ENCODE peak calls at places on chromosome 18, in four cellular contexts. One of them, this sample, is unnamed.
A peak's percentile ranks its signal among the peaks of the same experiment; 100 is the strongest.

GRCh38 chr18:78838183-78838582 is 141.4 kb upstream of the SALL3 start:
- DNase-seq in BJ: no peak
- DNase-seq in NCI-H1092 treated with DMSO at 0.1 percent for 48 hours: no peak
- DNase-seq in activated T-cell treated with anti-CD3 and anti-CD28 coated beads, Interleukin-2, amount 50 U/mL, for 4 hours: no peak
- DNase-seq in this sample: no peak

GRCh38 chr18:8654482-8655451 is 45.5 kb downstream of the RAB12 start:
- DNase-seq in activated T-cell treated with anti-CD3 and anti-CD28 coated beads, Interleukin-2, amount 50 U/mL, for 4 hours: no peak
- DNase-seq in NCI-H1092 treated with DMSO at 0.1 percent for 48 hours: peak; percentile 35
- DNase-seq in BJ: no peak
- DNase-seq in this sample: peak; percentile 33

GRCh38 chr18:25282282-25282681 is 69.7 kb downstream of the ZNF521 start:
- DNase-seq in activated T-cell treated with anti-CD3 and anti-CD28 coated beads, Interleukin-2, amount 50 U/mL, for 4 hours: no peak
- DNase-seq in BJ: no peak
- DNase-seq in NCI-H1092 treated with DMSO at 0.1 percent for 48 hours: no peak
- DNase-seq in this sample: no peak

GRCh38 chr18:78073275-78073674 is 823.6 kb downstream of the GALR1 start:
- DNase-seq in BJ: no peak
- DNase-seq in NCI-H1092 treated with DMSO at 0.1 percent for 48 hours: peak; percentile 26
- DNase-seq in activated T-cell treated with anti-CD3 and anti-CD28 coated beads, Interleukin-2, amount 50 U/mL, for 4 hours: no peak
- DNase-seq in this sample: no peak

GRCh38 chr18:45169610-45170009 is 445.7 kb upstream of the SLC14A2 start:
- DNase-seq in activated T-cell treated with anti-CD3 and anti-CD28 coated beads, Interleukin-2, amount 50 U/mL, for 4 hours: no peak
- DNase-seq in NCI-H1092 treated with DMSO at 0.1 percent for 48 hours: no peak
- DNase-seq in BJ: peak; percentile 70
- DNase-seq in this sample: no peak

GRCh38 chr18:79872423-79872822 is 74.7 kb downstream of the KCNG2 start:
- DNase-seq in NCI-H1092 treated with DMSO at 0.1 percent for 48 hours: no peak
- DNase-seq in activated T-cell treated with anti-CD3 and anti-CD28 coated beads, Interleukin-2, amount 50 U/mL, for 4 hours: no peak
- DNase-seq in BJ: no peak
- DNase-seq in this sample: no peak

GRCh38 chr18:44796505-44797198 is 116.0 kb downstream of the SETBP1 start:
- DNase-seq in activated T-cell treated with anti-CD3 and anti-CD28 coated beads, Interleukin-2, amount 50 U/mL, for 4 hours: no peak
- DNase-seq in BJ: no peak
- DNase-seq in NCI-H1092 treated with DMSO at 0.1 percent for 48 hours: no peak
- DNase-seq in this sample: no peak

GRCh38 chr18:29883114-29883513 is 1159.4 kb downstream of the DSC3 start:
- DNase-seq in NCI-H1092 treated with DMSO at 0.1 percent for 48 hours: no peak
- DNase-seq in BJ: no peak
- DNase-seq in activated T-cell treated with anti-CD3 and anti-CD28 coated beads, Interleukin-2, amount 50 U/mL, for 4 hours: no peak
- DNase-seq in this sample: no peak

GRCh38 chr18:62420151-62420512 is 95.0 kb downstream of the TNFRSF11A start:
- DNase-seq in NCI-H1092 treated with DMSO at 0.1 percent for 48 hours: no peak
- DNase-seq in BJ: no peak
- DNase-seq in activated T-cell treated with anti-CD3 and anti-CD28 coated beads, Interleukin-2, amount 50 U/mL, for 4 hours: no peak
- DNase-seq in this sample: peak; percentile 11

GRCh38 chr18:54734059-54734458 is 94.2 kb upstream of the RAB27B start:
- DNase-seq in NCI-H1092 treated with DMSO at 0.1 percent for 48 hours: no peak
- DNase-seq in BJ: peak; percentile 52
- DNase-seq in activated T-cell treated with anti-CD3 and anti-CD28 coated beads, Interleukin-2, amount 50 U/mL, for 4 hours: no peak
- DNase-seq in this sample: peak; percentile 6

GRCh38 chr18:66759017-66759416 is 155.1 kb upstream of the CDH19 start:
- DNase-seq in BJ: no peak
- DNase-seq in activated T-cell treated with anti-CD3 and anti-CD28 coated beads, Interleukin-2, amount 50 U/mL, for 4 hours: no peak
- DNase-seq in NCI-H1092 treated with DMSO at 0.1 percent for 48 hours: no peak
- DNase-seq in this sample: no peak

GRCh38 chr18:57627488-57627887 is 5.9 kb upstream of the NARS1 start:
- DNase-seq in NCI-H1092 treated with DMSO at 0.1 percent for 48 hours: no peak
- DNase-seq in BJ: no peak
- DNase-seq in activated T-cell treated with anti-CD3 and anti-CD28 coated beads, Interleukin-2, amount 50 U/mL, for 4 hours: no peak
- DNase-seq in this sample: no peak

GRCh38 chr18:74745658-74746403 is 148.2 kb downstream of the ZNF407 start:
- DNase-seq in BJ: peak; percentile 25
- DNase-seq in NCI-H1092 treated with DMSO at 0.1 percent for 48 hours: no peak
- DNase-seq in activated T-cell treated with anti-CD3 and anti-CD28 coated beads, Interleukin-2, amount 50 U/mL, for 4 hours: no peak
- DNase-seq in this sample: peak; percentile 9

GRCh38 chr18:55875330-55875933 is 287.4 kb upstream of the TCF4 start:
- DNase-seq in NCI-H1092 treated with DMSO at 0.1 percent for 48 hours: no peak
- DNase-seq in BJ: no peak
- DNase-seq in activated T-cell treated with anti-CD3 and anti-CD28 coated beads, Interleukin-2, amount 50 U/mL, for 4 hours: no peak
- DNase-seq in this sample: no peak

GRCh38 chr18:5237083-5237722 is 40.1 kb upstream of the AKAIN1 start:
- DNase-seq in activated T-cell treated with anti-CD3 and anti-CD28 coated beads, Interleukin-2, amount 50 U/mL, for 4 hours: peak; percentile 7
- DNase-seq in NCI-H1092 treated with DMSO at 0.1 percent for 48 hours: no peak
- DNase-seq in BJ: no peak
- DNase-seq in this sample: peak; percentile 22

GRCh38 chr18:5879479-5879882 is 15.8 kb downstream of the TMEM200C start:
- DNase-seq in NCI-H1092 treated with DMSO at 0.1 percent for 48 hours: no peak
- DNase-seq in BJ: peak; percentile 4
- DNase-seq in activated T-cell treated with anti-CD3 and anti-CD28 coated beads, Interleukin-2, amount 50 U/mL, for 4 hours: no peak
- DNase-seq in this sample: peak; percentile 39

GRCh38 chr18:79942786-79943607 is 8.5 kb downstream of the SLC66A2 start:
- DNase-seq in NCI-H1092 treated with DMSO at 0.1 percent for 48 hours: no peak
- DNase-seq in BJ: no peak
- DNase-seq in activated T-cell treated with anti-CD3 and anti-CD28 coated beads, Interleukin-2, amount 50 U/mL, for 4 hours: no peak
- DNase-seq in this sample: no peak

GRCh38 chr18:21538230-21538629 is 62.3 kb downstream of the ESCO1 start:
- DNase-seq in activated T-cell treated with anti-CD3 and anti-CD28 coated beads, Interleukin-2, amount 50 U/mL, for 4 hours: no peak
- DNase-seq in BJ: no peak
- DNase-seq in NCI-H1092 treated with DMSO at 0.1 percent for 48 hours: no peak
- DNase-seq in this sample: no peak

GRCh38 chr18:10927290-10927979 is 221.9 kb downstream of the PIEZO2 start:
- DNase-seq in BJ: peak; percentile 22
- DNase-seq in NCI-H1092 treated with DMSO at 0.1 percent for 48 hours: no peak
- DNase-seq in activated T-cell treated with anti-CD3 and anti-CD28 coated beads, Interleukin-2, amount 50 U/mL, for 4 hours: no peak
- DNase-seq in this sample: no peak

GRCh38 chr18:35050638-35051287 is 9.6 kb downstream of the MAPRE2 start:
- DNase-seq in NCI-H1092 treated with DMSO at 0.1 percent for 48 hours: no peak
- DNase-seq in activated T-cell treated with anti-CD3 and anti-CD28 coated beads, Interleukin-2, amount 50 U/mL, for 4 hours: no peak
- DNase-seq in BJ: no peak
- DNase-seq in this sample: peak; percentile 42

GRCh38 chr18:13548106-13548819 is 178.1 kb downstream of the FAM210A start:
- DNase-seq in NCI-H1092 treated with DMSO at 0.1 percent for 48 hours: no peak
- DNase-seq in activated T-cell treated with anti-CD3 and anti-CD28 coated beads, Interleukin-2, amount 50 U/mL, for 4 hours: no peak
- DNase-seq in BJ: no peak
- DNase-seq in this sample: no peak

GRCh38 chr18:35572644-35573043 is 8.9 kb upstream of the GALNT1 start:
- DNase-seq in BJ: no peak
- DNase-seq in NCI-H1092 treated with DMSO at 0.1 percent for 48 hours: no peak
- DNase-seq in activated T-cell treated with anti-CD3 and anti-CD28 coated beads, Interleukin-2, amount 50 U/mL, for 4 hours: no peak
- DNase-seq in this sample: no peak

GRCh38 chr18:11064106-11064505 is 85.3 kb downstream of the PIEZO2 start:
- DNase-seq in NCI-H1092 treated with DMSO at 0.1 percent for 48 hours: no peak
- DNase-seq in BJ: no peak
- DNase-seq in activated T-cell treated with anti-CD3 and anti-CD28 coated beads, Interleukin-2, amount 50 U/mL, for 4 hours: no peak
- DNase-seq in this sample: no peak

GRCh38 chr18:28015671-28016070 is 161.3 kb downstream of the CDH2 start:
- DNase-seq in BJ: no peak
- DNase-seq in activated T-cell treated with anti-CD3 and anti-CD28 coated beads, Interleukin-2, amount 50 U/mL, for 4 hours: no peak
- DNase-seq in NCI-H1092 treated with DMSO at 0.1 percent for 48 hours: peak; percentile 11
- DNase-seq in this sample: no peak

GRCh38 chr18:70464343-70465114 is 175.7 kb downstream of the SOCS6 start:
- DNase-seq in BJ: no peak
- DNase-seq in NCI-H1092 treated with DMSO at 0.1 percent for 48 hours: peak; percentile 93
- DNase-seq in activated T-cell treated with anti-CD3 and anti-CD28 coated beads, Interleukin-2, amount 50 U/mL, for 4 hours: no peak
- DNase-seq in this sample: peak; percentile 35

GRCh38 chr18:477565-477964 is 22.9 kb downstream of the COLEC12 start:
- DNase-seq in BJ: no peak
- DNase-seq in activated T-cell treated with anti-CD3 and anti-CD28 coated beads, Interleukin-2, amount 50 U/mL, for 4 hours: no peak
- DNase-seq in NCI-H1092 treated with DMSO at 0.1 percent for 48 hours: no peak
- DNase-seq in this sample: peak; percentile 50

GRCh38 chr18:22816266-22817176 is 116.6 kb upstream of the RBBP8 start:
- DNase-seq in NCI-H1092 treated with DMSO at 0.1 percent for 48 hours: peak; percentile 36
- DNase-seq in BJ: no peak
- DNase-seq in activated T-cell treated with anti-CD3 and anti-CD28 coated beads, Interleukin-2, amount 50 U/mL, for 4 hours: no peak
- DNase-seq in this sample: no peak

GRCh38 chr18:46497129-46497528 is 159.9 kb downstream of the LOXHD1 start:
- DNase-seq in BJ: no peak
- DNase-seq in activated T-cell treated with anti-CD3 and anti-CD28 coated beads, Interleukin-2, amount 50 U/mL, for 4 hours: no peak
- DNase-seq in NCI-H1092 treated with DMSO at 0.1 percent for 48 hours: no peak
- DNase-seq in this sample: peak; percentile 13

GRCh38 chr18:24231773-24232735 is 93.2 kb downstream of the CABYR start:
- DNase-seq in BJ: no peak
- DNase-seq in activated T-cell treated with anti-CD3 and anti-CD28 coated beads, Interleukin-2, amount 50 U/mL, for 4 hours: no peak
- DNase-seq in NCI-H1092 treated with DMSO at 0.1 percent for 48 hours: no peak
- DNase-seq in this sample: no peak

GRCh38 chr18:59446012-59446411 is 86.9 kb upstream of the LMAN1 start:
- DNase-seq in activated T-cell treated with anti-CD3 and anti-CD28 coated beads, Interleukin-2, amount 50 U/mL, for 4 hours: no peak
- DNase-seq in BJ: no peak
- DNase-seq in NCI-H1092 treated with DMSO at 0.1 percent for 48 hours: no peak
- DNase-seq in this sample: no peak

GRCh38 chr18:70553245-70553960 is 264.6 kb downstream of the SOCS6 start:
- DNase-seq in NCI-H1092 treated with DMSO at 0.1 percent for 48 hours: peak; percentile 83
- DNase-seq in activated T-cell treated with anti-CD3 and anti-CD28 coated beads, Interleukin-2, amount 50 U/mL, for 4 hours: no peak
- DNase-seq in BJ: no peak
- DNase-seq in this sample: no peak

GRCh38 chr18:13626544-13626908 is 99.8 kb downstream of the FAM210A start:
- DNase-seq in BJ: no peak
- DNase-seq in NCI-H1092 treated with DMSO at 0.1 percent for 48 hours: no peak
- DNase-seq in activated T-cell treated with anti-CD3 and anti-CD28 coated beads, Interleukin-2, amount 50 U/mL, for 4 hours: no peak
- DNase-seq in this sample: no peak

GRCh38 chr18:30245756-30246515 is 796.6 kb downstream of the DSC3 start:
- DNase-seq in activated T-cell treated with anti-CD3 and anti-CD28 coated beads, Interleukin-2, amount 50 U/mL, for 4 hours: no peak
- DNase-seq in BJ: no peak
- DNase-seq in NCI-H1092 treated with DMSO at 0.1 percent for 48 hours: no peak
- DNase-seq in this sample: no peak

GRCh38 chr18:27206411-27206810 is 21.3 kb upstream of the CHST9 start:
- DNase-seq in BJ: no peak
- DNase-seq in NCI-H1092 treated with DMSO at 0.1 percent for 48 hours: no peak
- DNase-seq in activated T-cell treated with anti-CD3 and anti-CD28 coated beads, Interleukin-2, amount 50 U/mL, for 4 hours: no peak
- DNase-seq in this sample: no peak

GRCh38 chr18:10421859-10422258 is 32.6 kb upstream of the APCDD1 start:
- DNase-seq in NCI-H1092 treated with DMSO at 0.1 percent for 48 hours: no peak
- DNase-seq in BJ: no peak
- DNase-seq in activated T-cell treated with anti-CD3 and anti-CD28 coated beads, Interleukin-2, amount 50 U/mL, for 4 hours: no peak
- DNase-seq in this sample: no peak